ENCODE peak calls at places on chromosome 3, in five cellular contexts. One of them, this sample, is unnamed.

GRCh38 chr3:172658344-172659245 is 52.3 kb downstream of the NCEH1 start:
- DNase-seq in GM12878: no peak
- DNase-seq in HepG2: peak; percentile 94
- DNase-seq in H1: no peak
- DNase-seq in K562: no peak
- DNase-seq in this sample: no peak

GRCh38 chr3:155701882-155702465 is 42.9 kb downstream of the PLCH1 start:
- DNase-seq in GM12878: no peak
- DNase-seq in HepG2: peak; percentile 62
- DNase-seq in H1: no peak
- DNase-seq in K562: peak; percentile 24
- DNase-seq in this sample: peak; percentile 90

GRCh38 chr3:42500909-42501308 is 1.5 kb upstream of the VIPR1 start:
- DNase-seq in GM12878: no peak
- DNase-seq in HepG2: no peak
- DNase-seq in H1: no peak
- DNase-seq in K562: no peak
- DNase-seq in this sample: peak; percentile 53

GRCh38 chr3:195701042-195701910 is 19.5 kb upstream of the MUC20 start:
- DNase-seq in GM12878: no peak
- DNase-seq in HepG2: no peak
- DNase-seq in H1: no peak
- DNase-seq in K562: peak; percentile 34
- DNase-seq in this sample: no peak

GRCh38 chr3:185976977-185977678 is 39.3 kb upstream of the TRA2B start:
- DNase-seq in GM12878: peak; percentile 42
- DNase-seq in HepG2: peak; percentile 46
- DNase-seq in H1: peak; percentile 93
- DNase-seq in K562: peak; percentile 72
- DNase-seq in this sample: peak; percentile 87

GRCh38 chr3:53530205-53530604 is 35.8 kb downstream of the CACNA1D start:
- DNase-seq in GM12878: no peak
- DNase-seq in HepG2: no peak
- DNase-seq in H1: no peak
- DNase-seq in K562: no peak
- DNase-seq in this sample: no peak

GRCh38 chr3:180036092-180036677 is 552 bp downstream of the PEX5L start:
- DNase-seq in GM12878: no peak
- DNase-seq in HepG2: no peak
- DNase-seq in H1: no peak
- DNase-seq in K562: no peak
- DNase-seq in this sample: peak; percentile 63

GRCh38 chr3:197748597-197749314 is 927 bp upstream of the FYTTD1 start:
- DNase-seq in GM12878: no peak
- DNase-seq in HepG2: no peak
- DNase-seq in H1: no peak
- DNase-seq in K562: no peak
- DNase-seq in this sample: no peak

GRCh38 chr3:43960448-43960840 is 269.7 kb downstream of the ABHD5 start:
- DNase-seq in GM12878: no peak
- DNase-seq in HepG2: no peak
- DNase-seq in H1: no peak
- DNase-seq in K562: no peak
- DNase-seq in this sample: no peak

GRCh38 chr3:98977520-98977919 is 76.0 kb upstream of the DCBLD2 start:
- DNase-seq in GM12878: peak; percentile 43
- DNase-seq in HepG2: peak; percentile 75
- DNase-seq in H1: no peak
- DNase-seq in K562: no peak
- DNase-seq in this sample: no peak

GRCh38 chr3:12170207-12170606 is 11.5 kb upstream of the TIMP4 start:
- DNase-seq in GM12878: no peak
- DNase-seq in HepG2: no peak
- DNase-seq in H1: no peak
- DNase-seq in K562: no peak
- DNase-seq in this sample: no peak

GRCh38 chr3:150299221-150299620 is 108.9 kb upstream of the TSC22D2 start:
- DNase-seq in GM12878: no peak
- DNase-seq in HepG2: no peak
- DNase-seq in H1: no peak
- DNase-seq in K562: no peak
- DNase-seq in this sample: peak; percentile 74

DNA sequence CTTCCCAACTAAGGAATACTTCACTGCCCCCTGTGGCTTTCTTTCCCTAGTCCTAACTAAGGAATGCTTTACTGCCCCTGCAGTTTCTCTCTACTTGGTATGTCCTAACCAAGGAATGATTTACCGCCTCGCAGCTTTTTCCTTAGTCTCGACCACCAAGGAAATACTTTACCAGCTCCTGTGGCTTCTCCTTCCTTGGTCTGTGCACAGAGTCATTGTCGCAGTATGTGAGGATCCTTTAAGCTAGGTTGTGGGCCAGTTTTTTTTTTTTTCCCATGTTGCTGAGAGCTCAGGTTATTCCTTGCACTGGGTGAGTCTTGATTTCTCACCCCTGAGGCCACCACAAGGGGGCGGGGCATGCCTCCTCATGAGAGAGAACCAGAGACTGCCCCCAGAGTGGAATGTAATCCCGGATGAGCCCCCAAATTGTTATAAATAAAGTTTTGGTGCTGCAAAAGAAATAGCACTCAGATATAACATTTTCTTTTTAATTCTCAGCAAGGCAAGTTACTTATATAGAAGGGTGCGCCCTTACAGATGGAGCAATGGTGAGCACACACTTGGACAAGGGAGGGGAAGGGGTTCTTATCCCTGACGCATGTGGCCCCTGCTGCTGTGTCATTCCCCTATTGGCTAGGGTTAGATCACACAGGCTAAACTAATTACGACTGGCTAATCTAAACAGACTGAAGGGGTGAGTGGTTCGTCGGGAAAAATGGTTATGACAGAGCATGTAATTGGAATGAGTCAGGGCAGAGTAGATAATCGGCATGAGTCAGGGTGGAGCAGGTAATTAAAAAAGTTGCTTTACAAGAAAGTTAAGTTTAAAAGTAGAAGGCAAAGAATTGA is 27.0 kb downstream of the NDUFB4 start:
- DNase-seq in GM12878: no peak
- DNase-seq in HepG2: peak; percentile 58
- DNase-seq in H1: peak; percentile 69
- DNase-seq in K562: peak; percentile 25
- DNase-seq in this sample: peak; percentile 82
- TF ChIP-seq CREB1 in GM12878: no peak
- TF ChIP-seq CREB1 in HepG2: no peak
- TF ChIP-seq CREB1 in H1: no peak
- TF ChIP-seq CREB1 in K562: peak; percentile 20
- TF ChIP-seq CREB1 in this sample: no peak

GRCh38 chr3:74393426-74393825 is 221.0 kb downstream of the CNTN3 start:
- DNase-seq in GM12878: no peak
- DNase-seq in HepG2: no peak
- DNase-seq in H1: no peak
- DNase-seq in K562: no peak
- DNase-seq in this sample: no peak

GRCh38 chr3:74390121-74390870 is 224.2 kb downstream of the CNTN3 start:
- DNase-seq in GM12878: no peak
- DNase-seq in HepG2: no peak
- DNase-seq in H1: no peak
- DNase-seq in K562: no peak
- DNase-seq in this sample: peak; percentile 49
- TF ChIP-seq POLR2AphosphoS5 in GM12878: no peak
- TF ChIP-seq POLR2AphosphoS5 in HepG2: no peak
- TF ChIP-seq POLR2AphosphoS5 in H1: no peak
- TF ChIP-seq POLR2AphosphoS5 in K562: no peak
- TF ChIP-seq POLR2AphosphoS5 in this sample: no peak

GRCh38 chr3:49173116-49173791 is 1.9 kb downstream of the KLHDC8B start:
- DNase-seq in GM12878: no peak
- DNase-seq in HepG2: peak; percentile 41
- DNase-seq in H1: peak; percentile 56
- DNase-seq in K562: peak; percentile 53
- DNase-seq in this sample: peak; percentile 59
- TF ChIP-seq CREB1 in GM12878: no peak
- TF ChIP-seq CREB1 in HepG2: no peak
- TF ChIP-seq CREB1 in H1: no peak
- TF ChIP-seq CREB1 in K562: no peak
- TF ChIP-seq CREB1 in this sample: no peak

GRCh38 chr3:184472723-184473419 is 88.7 kb upstream of the EPHB3 start:
- DNase-seq in GM12878: no peak
- DNase-seq in HepG2: no peak
- DNase-seq in H1: no peak
- DNase-seq in K562: no peak
- DNase-seq in this sample: no peak
- TF ChIP-seq POLR2AphosphoS5 in GM12878: no peak
- TF ChIP-seq POLR2AphosphoS5 in HepG2: no peak
- TF ChIP-seq POLR2AphosphoS5 in H1: no peak
- TF ChIP-seq POLR2AphosphoS5 in K562: no peak
- TF ChIP-seq POLR2AphosphoS5 in this sample: no peak

This sample was measured in GM23338.